ENCODE peak calls at places on chromosome 19, in six cellular contexts. One of them, this sample, is unnamed.

GRCh38 chr19:52778811-52779210 is 7.8 kb downstream of the ZNF600 start:
- DNase-seq in stimulated activated CD4-positive, alpha-beta T cell treated with anti-CD3 and anti-CD28 coated beads, Interleukin-1b, Interleukin-23, amount 100 ng/mL, for 24 hours: no peak
- DNase-seq in NCI-H2029 treated with DMSO at 0.1 percent for 48 hours: no peak
- DNase-seq in colonic mucosa: no peak
- DNase-seq in AG10803: no peak
- DNase-seq in A549: no peak
- DNase-seq in this sample: no peak

GRCh38 chr19:14127929-14128509 is 8.4 kb downstream of the ASF1B start:
- DNase-seq in stimulated activated CD4-positive, alpha-beta T cell treated with anti-CD3 and anti-CD28 coated beads, Interleukin-1b, Interleukin-23, amount 100 ng/mL, for 24 hours: no peak
- DNase-seq in NCI-H2029 treated with DMSO at 0.1 percent for 48 hours: no peak
- DNase-seq in colonic mucosa: no peak
- DNase-seq in AG10803: peak
- DNase-seq in A549: no peak
- DNase-seq in this sample: no peak

GRCh38 chr19:47429140-47429793 is 9.9 kb upstream of the MEIS3 start:
- DNase-seq in stimulated activated CD4-positive, alpha-beta T cell treated with anti-CD3 and anti-CD28 coated beads, Interleukin-1b, Interleukin-23, amount 100 ng/mL, for 24 hours: no peak
- DNase-seq in NCI-H2029 treated with DMSO at 0.1 percent for 48 hours: no peak
- DNase-seq in colonic mucosa: no peak
- DNase-seq in AG10803: no peak
- DNase-seq in A549: no peak
- DNase-seq in this sample: no peak

GRCh38 chr19:7349961-7350711 is 1.4 kb downstream of the ARHGEF18 start:
- DNase-seq in stimulated activated CD4-positive, alpha-beta T cell treated with anti-CD3 and anti-CD28 coated beads, Interleukin-1b, Interleukin-23, amount 100 ng/mL, for 24 hours: no peak
- DNase-seq in NCI-H2029 treated with DMSO at 0.1 percent for 48 hours: no peak
- DNase-seq in colonic mucosa: no peak
- DNase-seq in AG10803: no peak
- DNase-seq in A549: no peak
- DNase-seq in this sample: no peak

GRCh38 chr19:12949363-12950284 is 4.0 kb downstream of the RAD23A start:
- DNase-seq in stimulated activated CD4-positive, alpha-beta T cell treated with anti-CD3 and anti-CD28 coated beads, Interleukin-1b, Interleukin-23, amount 100 ng/mL, for 24 hours: no peak
- DNase-seq in NCI-H2029 treated with DMSO at 0.1 percent for 48 hours: no peak
- DNase-seq in colonic mucosa: no peak
- DNase-seq in AG10803: no peak
- DNase-seq in A549: no peak
- DNase-seq in this sample: no peak

GRCh38 chr19:40341601-40342482 is 6.4 kb downstream of the C19orf47 start:
- DNase-seq in stimulated activated CD4-positive, alpha-beta T cell treated with anti-CD3 and anti-CD28 coated beads, Interleukin-1b, Interleukin-23, amount 100 ng/mL, for 24 hours: no peak
- DNase-seq in NCI-H2029 treated with DMSO at 0.1 percent for 48 hours: no peak
- DNase-seq in colonic mucosa: no peak
- DNase-seq in AG10803: peak
- DNase-seq in A549: no peak
- DNase-seq in this sample: peak

GRCh38 chr19:872266-872951 is 12.9 kb downstream of the CFD start:
- DNase-seq in stimulated activated CD4-positive, alpha-beta T cell treated with anti-CD3 and anti-CD28 coated beads, Interleukin-1b, Interleukin-23, amount 100 ng/mL, for 24 hours: peak
- DNase-seq in NCI-H2029 treated with DMSO at 0.1 percent for 48 hours: no peak
- DNase-seq in colonic mucosa: peak
- DNase-seq in AG10803: peak
- DNase-seq in A549: peak
- DNase-seq in this sample: peak

GRCh38 chr19:53696951-53697350 is 65.2 kb downstream of the DPRX start:
- DNase-seq in stimulated activated CD4-positive, alpha-beta T cell treated with anti-CD3 and anti-CD28 coated beads, Interleukin-1b, Interleukin-23, amount 100 ng/mL, for 24 hours: no peak
- DNase-seq in NCI-H2029 treated with DMSO at 0.1 percent for 48 hours: no peak
- DNase-seq in colonic mucosa: no peak
- DNase-seq in AG10803: no peak
- DNase-seq in A549: no peak
- DNase-seq in this sample: peak

GRCh38 chr19:40270362-40271089 is 14.6 kb downstream of the AKT2 start:
- DNase-seq in stimulated activated CD4-positive, alpha-beta T cell treated with anti-CD3 and anti-CD28 coated beads, Interleukin-1b, Interleukin-23, amount 100 ng/mL, for 24 hours: no peak
- DNase-seq in NCI-H2029 treated with DMSO at 0.1 percent for 48 hours: no peak
- DNase-seq in colonic mucosa: no peak
- DNase-seq in AG10803: no peak
- DNase-seq in A549: no peak
- DNase-seq in this sample: no peak

GRCh38 chr19:46849610-46850009 is 1.0 kb downstream of the AP2S1 start:
- DNase-seq in stimulated activated CD4-positive, alpha-beta T cell treated with anti-CD3 and anti-CD28 coated beads, Interleukin-1b, Interleukin-23, amount 100 ng/mL, for 24 hours: no peak
- DNase-seq in NCI-H2029 treated with DMSO at 0.1 percent for 48 hours: no peak
- DNase-seq in colonic mucosa: no peak
- DNase-seq in AG10803: no peak
- DNase-seq in A549: no peak
- DNase-seq in this sample: no peak

GRCh38 chr19:58352760-58353671 is at the start of gene A1BG:
- DNase-seq in stimulated activated CD4-positive, alpha-beta T cell treated with anti-CD3 and anti-CD28 coated beads, Interleukin-1b, Interleukin-23, amount 100 ng/mL, for 24 hours: no peak
- DNase-seq in NCI-H2029 treated with DMSO at 0.1 percent for 48 hours: no peak
- DNase-seq in colonic mucosa: no peak
- DNase-seq in AG10803: no peak
- DNase-seq in A549: no peak
- DNase-seq in this sample: no peak

GRCh38 chr19:53182202-53182601 is 11.0 kb downstream of the ZNF665 start:
- DNase-seq in stimulated activated CD4-positive, alpha-beta T cell treated with anti-CD3 and anti-CD28 coated beads, Interleukin-1b, Interleukin-23, amount 100 ng/mL, for 24 hours: no peak
- DNase-seq in NCI-H2029 treated with DMSO at 0.1 percent for 48 hours: no peak
- DNase-seq in colonic mucosa: no peak
- DNase-seq in AG10803: no peak
- DNase-seq in A549: no peak
- DNase-seq in this sample: no peak

GRCh38 chr19:50669319-50670101 is 20.3 kb downstream of the C19orf81 start:
- DNase-seq in stimulated activated CD4-positive, alpha-beta T cell treated with anti-CD3 and anti-CD28 coated beads, Interleukin-1b, Interleukin-23, amount 100 ng/mL, for 24 hours: peak
- DNase-seq in NCI-H2029 treated with DMSO at 0.1 percent for 48 hours: no peak
- DNase-seq in colonic mucosa: peak
- DNase-seq in AG10803: peak
- DNase-seq in A549: peak
- DNase-seq in this sample: peak

GRCh38 chr19:50808856-50809255 is 14.7 kb downstream of the KLK1 start:
- DNase-seq in stimulated activated CD4-positive, alpha-beta T cell treated with anti-CD3 and anti-CD28 coated beads, Interleukin-1b, Interleukin-23, amount 100 ng/mL, for 24 hours: no peak
- DNase-seq in NCI-H2029 treated with DMSO at 0.1 percent for 48 hours: no peak
- DNase-seq in colonic mucosa: no peak
- DNase-seq in AG10803: no peak
- DNase-seq in A549: no peak
- DNase-seq in this sample: no peak

GRCh38 chr19:33794578-33795369 is 1.9 kb upstream of the KCTD15 start:
- DNase-seq in stimulated activated CD4-positive, alpha-beta T cell treated with anti-CD3 and anti-CD28 coated beads, Interleukin-1b, Interleukin-23, amount 100 ng/mL, for 24 hours: no peak
- DNase-seq in NCI-H2029 treated with DMSO at 0.1 percent for 48 hours: no peak
- DNase-seq in colonic mucosa: no peak
- DNase-seq in AG10803: no peak
- DNase-seq in A549: no peak
- DNase-seq in this sample: peak

GRCh38 chr19:55216461-55217198 is 7.3 kb upstream of the PTPRH start:
- DNase-seq in stimulated activated CD4-positive, alpha-beta T cell treated with anti-CD3 and anti-CD28 coated beads, Interleukin-1b, Interleukin-23, amount 100 ng/mL, for 24 hours: peak
- DNase-seq in NCI-H2029 treated with DMSO at 0.1 percent for 48 hours: peak
- DNase-seq in colonic mucosa: peak
- DNase-seq in AG10803: peak
- DNase-seq in A549: peak
- DNase-seq in this sample: peak

GRCh38 chr19:35292986-35293732 is 1.2 kb downstream of the MAG start:
- DNase-seq in stimulated activated CD4-positive, alpha-beta T cell treated with anti-CD3 and anti-CD28 coated beads, Interleukin-1b, Interleukin-23, amount 100 ng/mL, for 24 hours: no peak
- DNase-seq in NCI-H2029 treated with DMSO at 0.1 percent for 48 hours: peak
- DNase-seq in colonic mucosa: no peak
- DNase-seq in AG10803: no peak
- DNase-seq in A549: no peak
- DNase-seq in this sample: no peak

This sample was measured in cardiac fibroblast.